ENCODE peak calls at places on chromosomes 6 and 20, in seven cellular contexts. H, N, I, B, X, Z and Y are unnamed samples.

GRCh38 chr6:117128052-117128451 is 137.3 kb upstream of the VGLL2 start:
- DNase-seq in H (no peak), N (no peak), I (no peak), B (no peak), X (no peak), Z (no peak), Y (no peak)

GRCh38 chr6:164347455-164347854 is 932.9 kb downstream of the QKI start:
- DNase-seq in H (no peak), N (no peak), I (no peak), B (no peak), X (no peak), Z (no peak), Y (no peak)

GRCh38 chr6:7846971-7847818 is 63.4 kb downstream of the TXNDC5 start:
- DNase-seq in H (peak; percentile 79), N (peak; percentile 87), I (no peak), B (no peak), X (peak; percentile 50), Z (no peak), Y (peak; percentile 69)

GRCh38 chr6:112951829-112952228 is 604.7 kb downstream of the RFPL4B start:
- DNase-seq in H (peak; percentile 74), N (no peak), I (no peak), B (no peak), X (no peak), Z (no peak), Y (no peak)

GRCh38 chr6:142850653-142851434 is 94.1 kb downstream of the HIVEP2 start:
- DNase-seq in H (peak; percentile 42), N (no peak), I (no peak), B (no peak), X (peak; percentile 54), Z (no peak), Y (peak; percentile 74)

GRCh38 chr6:85920782-85921181 is 278.1 kb upstream of the SYNCRIP start:
- DNase-seq in H (no peak), N (no peak), I (no peak), B (no peak), X (no peak), Z (no peak), Y (no peak)

GRCh38 chr6:142331075-142331551 is 29.3 kb downstream of the ADGRG6 start:
- DNase-seq in H (peak; percentile 29), N (no peak), I (no peak), B (no peak), X (peak; percentile 47), Z (no peak), Y (no peak)

GRCh38 chr6:168916576-168917207 is 337.0 kb downstream of the THBS2 start:
- DNase-seq in H (peak; percentile 21), N (peak; percentile 86), I (no peak), B (no peak), X (no peak), Z (no peak), Y (peak; percentile 25)

GRCh38 chr6:7419065-7419464 is 29.5 kb downstream of the RIOK1 start:
- DNase-seq in H (no peak), N (peak; percentile 11), I (no peak), B (no peak), X (no peak), Z (no peak), Y (no peak)

GRCh38 chr6:152723398-152723797 is 25.7 kb downstream of the MYCT1 start:
- DNase-seq in H (peak; percentile 78), N (peak; percentile 75), I (no peak), B (no peak), X (peak; percentile 65), Z (no peak), Y (peak; percentile 78)

GRCh38 chr20:14451458-14451857 is 114.0 kb upstream of the FLRT3 start:
- DNase-seq in H (no peak), N (no peak), I (no peak), B (no peak), X (no peak), Z (no peak), Y (no peak)

GRCh38 chr20:35111141-35111888 is 18.7 kb upstream of the TRPC4AP start:
- DNase-seq in H (peak; percentile 61), N (peak; percentile 81), I (no peak), B (no peak), X (peak; percentile 81), Z (no peak), Y (peak; percentile 91)

GRCh38 chr20:49608752-49609670 is 41.1 kb upstream of the PTGIS start:
- DNase-seq in H (peak; percentile 60), N (peak; percentile 59), I (no peak), B (peak; percentile 53), X (no peak), Z (peak; percentile 67), Y (peak; percentile 40)

GRCh38 chr20:4898845-4899244 is 102.5 kb downstream of the SLC23A2 start:
- DNase-seq in H (no peak), N (no peak), I (no peak), B (no peak), X (no peak), Z (no peak), Y (no peak)

GRCh38 chr20:11274137-11274536 is 600.3 kb upstream of the JAG1 start:
- DNase-seq in H (peak; percentile 81), N (peak; percentile 80), I (no peak), B (no peak), X (peak; percentile 67), Z (no peak), Y (peak; percentile 66)

GRCh38 chr20:11271920-11272594 is 598.3 kb upstream of the JAG1 start:
- DNase-seq in H (no peak), N (no peak), I (no peak), B (no peak), X (no peak), Z (no peak), Y (no peak)

GRCh38 chr20:11267762-11268335 is 594.0 kb upstream of the JAG1 start:
- DNase-seq in H (peak; percentile 20), N (no peak), I (no peak), B (no peak), X (no peak), Z (no peak), Y (no peak)

GRCh38 chr20:11270566-11270965 is 596.8 kb upstream of the JAG1 start:
- DNase-seq in H (no peak), N (no peak), I (no peak), B (no peak), X (no peak), Z (no peak), Y (no peak)

DNA sequence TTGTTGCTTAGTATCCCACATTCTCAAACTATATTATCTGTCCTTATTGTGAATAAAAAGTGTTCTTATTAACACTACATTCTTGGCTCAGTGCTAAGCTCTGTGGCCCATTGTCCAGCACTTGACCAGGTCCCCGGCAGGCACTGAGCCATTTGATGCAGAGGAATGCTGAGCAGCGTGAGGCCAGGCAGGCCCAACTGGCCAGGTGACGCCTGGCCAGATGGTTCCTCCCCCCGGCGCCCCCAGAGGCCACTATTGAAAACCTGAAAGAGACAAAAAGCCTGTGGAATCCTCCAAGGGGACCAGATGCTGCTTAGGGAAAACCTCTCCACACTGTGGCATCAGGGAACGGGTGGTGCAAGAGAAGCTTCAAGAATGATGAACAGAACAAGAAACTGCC is 597.5 kb upstream of the JAG1 start:
- DNase-seq in H (no peak), N (no peak), I (no peak), B (no peak), X (no peak), Z (no peak), Y (no peak)
- TF ChIP-seq CTCF in H (no peak), N (no peak), I (no peak), B (no peak), X (peak; percentile 13), Z (peak; percentile 53), Y (no peak)

GRCh38 chr20:2244993-2245392 is 50.8 kb upstream of the TGM3 start:
- DNase-seq in H (no peak), N (no peak), I (no peak), B (no peak), X (no peak), Z (no peak), Y (no peak)
- TF ChIP-seq CTCF in H (no peak), N (no peak), I (no peak), B (no peak), X (no peak), Z (peak; percentile 16), Y (no peak)

GRCh38 chr6:127550403-127550802 is 26.6 kb upstream of the C6orf58 start:
- DNase-seq in H (peak; percentile 43), N (peak; percentile 49), I (no peak), B (no peak), X (peak; percentile 80), Z (no peak), Y (peak; percentile 74)

GRCh38 chr6:127547215-127547614 is 28.1 kb upstream of the MTCL3 start:
- DNase-seq in H (peak; percentile 28), N (no peak), I (no peak), B (no peak), X (no peak), Z (no peak), Y (peak; percentile 18)

GRCh38 chr6:127547909-127548649 is 28.9 kb upstream of the C6orf58 start:
- DNase-seq in H (peak; percentile 31), N (peak; percentile 32), I (no peak), B (no peak), X (no peak), Z (no peak), Y (peak; percentile 26)
- TF ChIP-seq CTCF in H (peak; percentile 33), N (peak; percentile 46), I (no peak), B (peak; percentile 32), X (peak; percentile 31), Z (no peak), Y (peak; percentile 37)

GRCh38 chr6:36184311-36184710 is 12.2 kb upstream of the BRPF3 start:
- DNase-seq in H (no peak), N (no peak), I (no peak), B (no peak), X (no peak), Z (no peak), Y (no peak)

GRCh38 chr6:36177166-36177565 is 19.4 kb upstream of the BRPF3 start:
- DNase-seq in H (no peak), N (no peak), I (no peak), B (no peak), X (no peak), Z (no peak), Y (no peak)

GRCh38 chr6:36180126-36180525 is 16.4 kb upstream of the BRPF3 start:
- DNase-seq in H (no peak), N (no peak), I (no peak), B (no peak), X (no peak), Z (no peak), Y (no peak)

GRCh38 chr6:36178544-36178943 is 18.0 kb upstream of the BRPF3 start:
- DNase-seq in H (no peak), N (no peak), I (no peak), B (no peak), X (no peak), Z (no peak), Y (no peak)
- TF ChIP-seq CTCF in H (no peak), N (no peak), I (no peak), B (no peak), X (no peak), Z (no peak), Y (no peak)